ENCODE peak calls at places on chromosomes 5 and 9, in five cellular contexts. O is substantia nigra; T is activated T-cell treated with anti-CD3 and anti-CD28 coated beads, Interleukin-2, amount 50 U/mL, for 24 hours; S is iPS DF 6.9; J is foreskin fibroblast. F is an unnamed sample.

GRCh38 chr5:158212915-158213314 is 354.0 kb upstream of the CLINT1 start:
- DNase-seq in O (no peak), T (no peak), S (peak; percentile 4), J (peak; percentile 32), F (no peak)

GRCh38 chr5:40082313-40082712 is 597.4 kb upstream of the PTGER4 start:
- DNase-seq in O (no peak), T (no peak), S (no peak), J (no peak), F (no peak)

GRCh38 chr9:80550181-80550580 is 978.4 kb downstream of the TLE4 start:
- DNase-seq in O (no peak), T (no peak), S (no peak), J (peak; percentile 70), F (no peak)

GRCh38 chr9:80842383-80842782 is 847.0 kb downstream of the TLE1 start:
- DNase-seq in O (no peak), T (no peak), S (no peak), J (peak; percentile 24), F (peak; percentile 3)

GRCh38 chr5:35771839-35772238 is 84.9 kb upstream of the IL7R start:
- DNase-seq in O (no peak), T (no peak), S (no peak), J (peak; percentile 17), F (no peak)

GRCh38 chr5:5521478-5521877 is 99.0 kb downstream of the ICE1 start:
- DNase-seq in O (no peak), T (no peak), S (no peak), J (no peak), F (no peak)

GRCh38 chr5:81665795-81666194 is 85.1 kb downstream of the SSBP2 start:
- DNase-seq in O (no peak), T (no peak), S (no peak), J (no peak), F (no peak)

GRCh38 chr5:124706729-124707361 is 39.6 kb downstream of the ZNF608 start:
- DNase-seq in O (no peak), T (no peak), S (no peak), J (peak; percentile 74), F (no peak)

GRCh38 chr5:76082790-76083554 is at the start of gene SV2C:
- DNase-seq in O (no peak), T (peak; percentile 60), S (no peak), J (peak; percentile 30), F (peak; percentile 29)

GRCh38 chr9:76572205-76572550 is 113.2 kb downstream of the GCNT1 start:
- DNase-seq in O (no peak), T (no peak), S (no peak), J (no peak), F (no peak)

GRCh38 chr5:16507716-16508115 is 42.1 kb upstream of the ZNF622 start:
- DNase-seq in O (no peak), T (no peak), S (no peak), J (peak; percentile 14), F (no peak)

GRCh38 chr5:25295067-25295466 is 650.3 kb upstream of the CDH10 start:
- DNase-seq in O (no peak), T (no peak), S (no peak), J (no peak), F (no peak)

GRCh38 chr5:139787568-139788293 is 7.9 kb upstream of the PSD2 start:
- DNase-seq in O (peak; percentile 96), T (peak; percentile 97), S (no peak), J (peak; percentile 89), F (peak; percentile 79)

GRCh38 chr9:129656795-129657390 is 8.6 kb upstream of the PRRX2 start:
- DNase-seq in O (no peak), T (no peak), S (no peak), J (peak; percentile 83), F (peak; percentile 62)

GRCh38 chr9:77956555-77956954 is 75.1 kb downstream of the GNAQ start:
- DNase-seq in O (no peak), T (no peak), S (peak; percentile 43), J (no peak), F (no peak)

GRCh38 chr5:139246394-139246793 is 47.1 kb upstream of the MATR3 start:
- DNase-seq in O (no peak), T (peak; percentile 72), S (no peak), J (peak; percentile 84), F (peak; percentile 86)

GRCh38 chr9:114288233-114289051 is 34.5 kb upstream of the ORM1 start:
- DNase-seq in O (no peak), T (peak; percentile 17), S (no peak), J (peak; percentile 37), F (no peak)

GRCh38 chr5:67971223-67971830 is 244.2 kb upstream of the PIK3R1 start:
- DNase-seq in O (no peak), T (no peak), S (no peak), J (peak; percentile 72), F (no peak)

GRCh38 chr5:10133830-10134229 is 115.9 kb downstream of the ATPSCKMT start:
- DNase-seq in O (no peak), T (no peak), S (no peak), J (peak; percentile 28), F (peak; percentile 21)

F was measured in MG63.